ENCODE peak calls at places on chromosomes 7 and 10, in seven cellular contexts. G is HCT116, J is endothelial cell of umbilical vein, I is SK-N-MC, X is fibroblast of lung, L is neural progenitor cell, F is GM23248. S is an unnamed sample.

GRCh38 chr10:69820817-69821216 is 19.1 kb downstream of the COL13A1 start:
- DNase-seq in F (no peak), I (no peak), L (no peak), J (no peak), X (no peak), G (no peak), S (no peak)

GRCh38 chr7:116246357-116246756 is 36.0 kb downstream of the TES start:
- DNase-seq in F (no peak), L (no peak), J (no peak), I (no peak), X (no peak), G (no peak), S (no peak)

GRCh38 chr7:144818516-144818915 is 17.3 kb downstream of the TPK1 start:
- DNase-seq in L (no peak), G (no peak), X (peak), I (no peak), F (no peak), J (peak), S (peak)

GRCh38 chr7:131110294-131111080 is 217.2 kb upstream of the MKLN1 start:
- DNase-seq in L (peak), F (peak), G (no peak), X (peak), J (peak), I (no peak), S (peak)

GRCh38 chr10:111590703-111591102 is 513.9 kb downstream of the ADRA2A start:
- DNase-seq in L (no peak), G (no peak), I (no peak), X (no peak), F (no peak), J (no peak), S (no peak)

GRCh38 chr7:50101873-50102272 is 8.8 kb upstream of the ZPBP start:
- DNase-seq in F (no peak), G (no peak), I (no peak), J (no peak), L (no peak), X (no peak), S (no peak)

GRCh38 chr7:108454674-108455523 is 1.3 kb downstream of the NRCAM start:
- DNase-seq in J (peak), X (peak), I (peak), F (peak), G (no peak), L (peak), S (no peak)

GRCh38 chr7:91266067-91266930 is 2.1 kb downstream of the FZD1 start:
- DNase-seq in I (no peak), L (peak), G (no peak), F (peak), J (no peak), X (peak), S (no peak)

GRCh38 chr7:23242321-23242720 is 4.3 kb upstream of the GPNMB start:
- DNase-seq in L (no peak), G (no peak), F (peak), J (no peak), I (no peak), X (no peak), S (peak)

GRCh38 chr7:104943502-104944343 is 70.3 kb upstream of the KMT2E start:
- DNase-seq in F (no peak), L (no peak), X (no peak), J (peak), G (peak), I (no peak), S (peak)

GRCh38 chr7:66281678-66282593 is 76.8 kb downstream of the TPST1 start:
- DNase-seq in F (peak), I (peak), J (peak), X (peak), G (peak), L (no peak), S (no peak)

GRCh38 chr10:93406367-93407145 is 75.6 kb downstream of the MYOF start:
- DNase-seq in J (peak), L (no peak), I (no peak), G (no peak), F (peak), X (no peak), S (no peak)

GRCh38 chr7:27187702-27188665 is 3.0 kb upstream of the HOXA11 start:
- DNase-seq in L (no peak), X (no peak), G (no peak), F (no peak), J (no peak), I (no peak), S (no peak)

GRCh38 chr10:53597835-53598251 is 825.3 kb upstream of the MBL2 start:
- DNase-seq in I (no peak), F (no peak), J (no peak), L (peak), X (no peak), G (no peak), S (no peak)

GRCh38 chr10:97551271-97551670 is 21.3 kb upstream of the ANKRD2 start:
- DNase-seq in X (no peak), L (no peak), J (no peak), G (no peak), F (no peak), I (no peak), S (no peak)

GRCh38 chr10:48525113-48525512 is 79.8 kb downstream of the ARHGAP22 start:
- DNase-seq in I (no peak), J (no peak), G (no peak), X (no peak), F (no peak), L (no peak), S (no peak)

GRCh38 chr10:69425513-69426298 is 9.0 kb upstream of the TACR2 start:
- DNase-seq in I (no peak), F (no peak), G (no peak), L (no peak), X (no peak), J (no peak), S (peak)

GRCh38 chr7:158311791-158312190 is 275.8 kb downstream of the PTPRN2 start:
- DNase-seq in J (no peak), G (no peak), F (no peak), L (no peak), X (no peak), I (no peak), S (no peak)

GRCh38 chr10:10792681-10793080 is 225.0 kb upstream of the CELF2 start:
- DNase-seq in X (peak), L (peak), I (no peak), G (no peak), F (peak), J (peak), S (no peak)

GRCh38 chr10:35194906-35195305 is 68.3 kb downstream of the CREM start:
- DNase-seq in X (peak), L (no peak), G (peak), F (peak), J (peak), I (no peak), S (no peak)

GRCh38 chr7:71021049-71021448 is 110.9 kb upstream of the GALNT17 start:
- DNase-seq in L (no peak), F (no peak), X (no peak), J (no peak), G (no peak), I (no peak), S (no peak)

GRCh38 chr10:119495545-119495944 is 47.0 kb downstream of the RGS10 start:
- DNase-seq in J (no peak), L (no peak), X (no peak), F (no peak), I (no peak), G (no peak), S (no peak)

GRCh38 chr10:62098278-62099121 is 170.1 kb downstream of the RTKN2 start:
- DNase-seq in J (no peak), G (no peak), L (no peak), X (no peak), I (no peak), F (no peak), S (no peak)

GRCh38 chr10:96229568-96230030 is 41.8 kb downstream of the BLNK start:
- DNase-seq in L (peak), X (peak), F (peak), G (peak), I (peak), J (peak), S (peak)

GRCh38 chr7:86966920-86967319 is 92.5 kb downstream of the ELAPOR2 start:
- DNase-seq in G (no peak), J (no peak), L (no peak), F (no peak), X (no peak), I (no peak), S (no peak)

GRCh38 chr10:126646101-126646500 is 24.4 kb downstream of the C10orf90 start:
- DNase-seq in F (peak), L (no peak), I (no peak), X (peak), J (no peak), G (no peak), S (no peak)

GRCh38 chr7:37942934-37943610 is 22.6 kb downstream of the EPDR1 start:
- DNase-seq in G (no peak), F (no peak), X (peak), L (peak), J (no peak), I (no peak), S (no peak)

GRCh38 chr7:5309146-5309545 is 26.4 kb downstream of the SLC29A4 start:
- DNase-seq in F (no peak), X (no peak), G (no peak), L (no peak), I (no peak), J (no peak), S (no peak)

GRCh38 chr7:36314491-36314890 is 75.2 kb upstream of the ANLN start:
- DNase-seq in J (no peak), G (no peak), X (no peak), F (no peak), I (no peak), L (no peak), S (no peak)

GRCh38 chr10:49028639-49029038 is 86.7 kb downstream of the VSTM4 start:
- DNase-seq in J (no peak), G (no peak), X (no peak), L (no peak), I (no peak), F (no peak), S (no peak)

GRCh38 chr7:110373514-110374258 is 717.2 kb upstream of the LRRN3 start:
- DNase-seq in L (peak), F (no peak), I (no peak), X (peak), G (no peak), J (no peak), S (no peak)

GRCh38 chr7:20365486-20365885 is 34.8 kb downstream of the ITGB8 start:
- DNase-seq in X (peak), J (no peak), L (no peak), F (peak), G (no peak), I (no peak), S (no peak)

DNA sequence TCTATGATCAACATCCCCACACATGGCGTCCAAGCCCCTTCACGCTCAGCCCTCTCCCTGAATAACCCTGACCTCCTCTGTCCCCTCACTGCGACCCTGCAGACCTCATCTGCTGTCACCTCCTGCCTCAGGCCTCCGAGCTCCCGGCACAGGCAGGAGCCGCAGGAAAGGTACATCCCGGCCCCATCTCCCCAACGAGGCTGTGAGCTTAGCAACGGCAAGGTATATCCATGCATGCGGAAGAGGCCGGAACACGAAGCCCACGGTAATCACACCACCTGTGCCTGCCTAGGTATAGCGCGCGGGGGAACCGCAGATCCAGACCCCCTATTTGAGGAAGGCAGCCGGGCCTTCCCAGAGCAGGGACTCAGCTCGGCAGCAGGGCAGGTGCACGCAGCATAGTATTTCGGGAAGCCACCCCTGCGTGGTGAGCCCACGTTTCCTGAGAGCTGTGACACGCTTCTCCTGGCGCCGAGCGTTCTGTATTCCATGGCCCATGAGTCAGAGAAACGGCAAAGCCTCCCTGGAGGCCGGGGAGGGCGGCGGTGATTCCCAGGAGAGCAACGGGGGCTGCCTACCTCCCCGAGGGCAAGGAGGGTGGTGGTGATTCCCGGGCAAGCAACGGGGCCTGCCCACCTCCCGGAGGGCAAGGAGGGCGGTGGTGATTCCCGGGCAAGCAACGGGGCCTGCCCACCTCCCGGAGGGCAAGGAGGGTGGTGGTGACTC is 50.1 kb upstream of the DNAAF5 start:
- DNase-seq in L (no peak), J (no peak), I (no peak), X (no peak), G (no peak), F (no peak), S (no peak)
- H3K9ac ChIP-seq in L (no peak), J (no peak), I (no peak), X (no peak), G (no peak), F (no peak), S (no peak)

GRCh38 chr10:90930070-90930837 is 9.4 kb upstream of the ANKRD1 start:
- DNase-seq in G (no peak), F (peak), I (no peak), J (peak), X (peak), L (peak), S (no peak)
- TF ChIP-seq EZH2 in G (no peak), F (no peak), I (no peak), J (no peak), X (no peak), L (no peak), S (no peak)

GRCh38 chr10:52276163-52276562 is 37.9 kb upstream of the DKK1 start:
- DNase-seq in X (no peak), L (no peak), I (no peak), F (no peak), J (no peak), G (no peak), S (no peak)

GRCh38 chr10:52276982-52277381 is 37.1 kb upstream of the DKK1 start:
- DNase-seq in J (no peak), I (no peak), F (no peak), X (no peak), L (no peak), G (no peak), S (no peak)

GRCh38 chr10:52283174-52283573 is 30.9 kb upstream of the DKK1 start:
- DNase-seq in X (peak), J (peak), L (no peak), F (peak), I (no peak), G (no peak), S (no peak)

GRCh38 chr10:52280051-52280450 is 34.0 kb upstream of the DKK1 start:
- DNase-seq in G (no peak), F (no peak), J (peak), I (no peak), X (peak), L (no peak), S (no peak)

GRCh38 chr10:52279546-52279945 is 34.5 kb upstream of the DKK1 start:
- DNase-seq in I (no peak), J (no peak), X (no peak), L (no peak), G (no peak), F (no peak), S (no peak)
- H3K9ac ChIP-seq in I (no peak), J (no peak), X (no peak), L (no peak), G (no peak), F (no peak), S (no peak)

GRCh38 chr7:155466142-155466813 is 8.3 kb downstream of the EN2 start:
- DNase-seq in G (no peak), X (no peak), L (peak), I (no peak), F (no peak), J (no peak), S (no peak)
- TF ChIP-seq EZH2 in G (no peak), X (peak), L (peak), I (no peak), F (no peak), J (no peak), S (no peak)

GRCh38 chr7:77426521-77427051 is 10.4 kb upstream of the GSAP start:
- DNase-seq in X (peak), L (peak), J (no peak), I (no peak), G (no peak), F (peak), S (no peak)

GRCh38 chr7:77425151-77426051 is 9.3 kb upstream of the GSAP start:
- DNase-seq in L (peak), X (peak), F (peak), G (peak), J (no peak), I (no peak), S (no peak)

GRCh38 chr7:77428777-77429231 is 12.7 kb upstream of the GSAP start:
- DNase-seq in I (no peak), J (no peak), X (no peak), L (peak), F (no peak), G (no peak), S (no peak)

GRCh38 chr7:77427996-77428603 is 12.0 kb upstream of the GSAP start:
- DNase-seq in X (peak), J (peak), I (no peak), G (no peak), L (peak), F (peak), S (no peak)

GRCh38 chr7:77426052-77426404 is 9.9 kb upstream of the GSAP start:
- DNase-seq in G (no peak), F (no peak), I (no peak), J (no peak), L (no peak), X (peak), S (peak)
- H3K9ac ChIP-seq in G (no peak), F (peak), I (no peak), J (no peak), L (no peak), X (no peak), S (no peak)

GRCh38 chr7:137888254-137888653 is 41.5 kb upstream of the DGKI start:
- DNase-seq in F (no peak), X (no peak), G (no peak), J (no peak), I (no peak), L (no peak), S (no peak)
- TF ChIP-seq EZH2 in F (no peak), X (no peak), G (no peak), J (no peak), I (no peak), L (no peak), S (no peak)

S was measured in MM.1S.